ENCODE peak calls at places on chromosomes 12 and 14, in seven cellular contexts. S is SJSA1; E is Panc1; Y is stimulated activated CD4-positive, alpha-beta T cell treated with anti-CD3 and anti-CD28 coated beads, Interleukin-2, amount 100 ng/mL, for 24 hours; Q is psoas muscle; R is Daoy; K is SW480. M is an unnamed sample.

GRCh38 chr14:50106178-50106577 is 10.2 kb downstream of the VCPKMT start:
- DNase-seq in K (no peak), E (no peak), Y (no peak), R (no peak), S (no peak), Q (no peak), M (no peak)

GRCh38 chr12:66028388-66028787 is 102.2 kb downstream of the LLPH start:
- DNase-seq in Y (no peak), S (no peak), K (no peak), E (no peak), Q (no peak), R (no peak), M (no peak)

GRCh38 chr14:50082308-50082742 is 34.0 kb downstream of the VCPKMT start:
- DNase-seq in Q (no peak), E (no peak), Y (peak), R (no peak), K (no peak), S (no peak), M (no peak)

GRCh38 chr12:123949118-123949774 is 23.4 kb downstream of the CCDC92 start:
- DNase-seq in E (no peak), K (peak), S (no peak), Q (no peak), Y (no peak), R (no peak), M (no peak)

GRCh38 chr12:104002686-104003085 is 37.0 kb downstream of the TDG start:
- DNase-seq in S (no peak), R (no peak), E (no peak), Y (no peak), K (no peak), Q (no peak), M (no peak)

GRCh38 chr12:1662761-1663439 is 28.0 kb upstream of the ADIPOR2 start:
- DNase-seq in K (peak), Q (no peak), Y (no peak), E (no peak), S (no peak), R (no peak), M (no peak)

GRCh38 chr12:1077036-1077803 is 86.2 kb downstream of the ERC1 start:
- DNase-seq in S (no peak), E (no peak), R (no peak), K (no peak), Q (no peak), Y (no peak), M (no peak)

GRCh38 chr12:47067778-47068431 is 11.5 kb upstream of the PCED1B start:
- DNase-seq in Q (no peak), S (no peak), K (no peak), E (no peak), R (no peak), Y (no peak), M (no peak)

GRCh38 chr14:104130974-104131651 is 7.3 kb upstream of the KIF26A start:
- DNase-seq in Q (peak), E (no peak), Y (no peak), S (no peak), K (peak), R (peak), M (peak)

GRCh38 chr14:75832621-75833297 is 149.0 kb downstream of the TGFB3 start:
- DNase-seq in S (no peak), Y (no peak), R (peak), E (no peak), Q (no peak), K (no peak), M (no peak)

GRCh38 chr12:122813310-122813713 is 21.9 kb upstream of the HIP1R start:
- DNase-seq in Y (no peak), K (no peak), R (no peak), Q (no peak), E (no peak), S (no peak), M (no peak)

GRCh38 chr12:31368666-31369361 is 42.9 kb upstream of the SINHCAF start:
- DNase-seq in K (no peak), E (no peak), S (peak), R (peak), Y (no peak), Q (no peak), M (no peak)

GRCh38 chr12:77667101-77667500 is 163.6 kb upstream of the NAV3 start:
- DNase-seq in R (peak), K (no peak), S (peak), Q (no peak), E (no peak), Y (no peak), M (no peak)

GRCh38 chr14:39492267-39492666 is 60.0 kb upstream of the FBXO33 start:
- DNase-seq in Y (no peak), Q (no peak), R (peak), S (peak), K (no peak), E (no peak), M (no peak)

GRCh38 chr14:35963209-35963608 is 137.1 kb downstream of the BRMS1L start:
- DNase-seq in Y (no peak), K (no peak), S (no peak), Q (no peak), E (no peak), R (peak), M (no peak)

GRCh38 chr14:34111933-34112332 is 161.1 kb upstream of the EGLN3 start:
- DNase-seq in Q (no peak), E (no peak), K (no peak), Y (no peak), R (no peak), S (no peak), M (no peak)

GRCh38 chr12:16555630-16556029 is 50.3 kb downstream of the LMO3 start:
- DNase-seq in S (no peak), Q (no peak), R (no peak), Y (no peak), E (no peak), K (no peak), M (no peak)

GRCh38 chr12:6774557-6775062 is 2.3 kb downstream of the LAG3 start:
- DNase-seq in E (no peak), Q (no peak), R (no peak), S (no peak), K (no peak), Y (no peak), M (no peak)

GRCh38 chr14:96121660-96122395 is 82.7 kb downstream of the C14orf132 start:
- DNase-seq in R (peak), Q (no peak), Y (no peak), S (no peak), E (no peak), K (no peak), M (no peak)

GRCh38 chr12:93186131-93186530 is 191.6 kb upstream of the NUDT4 start:
- DNase-seq in R (no peak), E (no peak), K (no peak), Y (no peak), Q (no peak), S (no peak), M (peak)

GRCh38 chr12:1205512-1206060 is 214.6 kb downstream of the ERC1 start:
- DNase-seq in Q (no peak), K (no peak), S (peak), R (peak), E (no peak), Y (no peak), M (no peak)

GRCh38 chr12:42960087-42960527 is 370.6 kb upstream of the PRICKLE1 start:
- DNase-seq in S (no peak), Q (no peak), K (no peak), Y (no peak), R (peak), E (no peak), M (no peak)

GRCh38 chr14:50489851-50490250 is 42.5 kb downstream of the MAP4K5 start:
- DNase-seq in E (no peak), Q (no peak), R (no peak), S (no peak), K (no peak), Y (no peak), M (no peak)

GRCh38 chr12:2641209-2641608 is 153.6 kb upstream of the FKBP4 start:
- DNase-seq in R (peak), E (no peak), Q (no peak), S (no peak), Y (no peak), K (peak), M (no peak)

GRCh38 chr14:102238766-102239165 is 66.2 kb downstream of the MOK start:
- DNase-seq in S (no peak), K (no peak), Y (no peak), E (no peak), Q (no peak), R (no peak), M (no peak)

GRCh38 chr14:102304611-102305506 is at the start of gene MOK:
- DNase-seq in Y (peak), K (peak), E (peak), R (peak), Q (peak), S (peak), M (peak)

GRCh38 chr14:63542231-63542999 is 762 bp downstream of the PPP2R5E start:
- DNase-seq in Y (peak), R (peak), Q (no peak), K (peak), S (peak), E (no peak), M (peak)

GRCh38 chr14:68141531-68142088 is 322.0 kb downstream of the RAD51B start:
- DNase-seq in Q (no peak), S (no peak), R (peak), Y (no peak), K (peak), E (no peak), M (no peak)

GRCh38 chr14:58626441-58626840 is 11.3 kb upstream of the DACT1 start:
- DNase-seq in K (no peak), Q (no peak), S (peak), R (peak), Y (no peak), E (no peak), M (no peak)

GRCh38 chr12:75545636-75546035 is 34.2 kb upstream of the KRR1 start:
- DNase-seq in E (no peak), Q (no peak), K (no peak), S (no peak), Y (no peak), R (no peak), M (no peak)

GRCh38 chr12:84599539-84599938 is 313.1 kb downstream of the SLC6A15 start:
- DNase-seq in S (peak), Y (no peak), Q (no peak), E (peak), R (peak), K (peak), M (no peak)

M was measured in HL-60.